ENCODE peak calls at places on chromosomes 11 and 22, in five cellular contexts. B is neuronal stem cell, T is H1, E is H9, H is trophoblast cell. I is an unnamed sample.

GRCh38 chr11:124483422-124483821 is 37.9 kb upstream of the OR8B8 start:
- DNase-seq in E (no peak), T (no peak), H (no peak), B (no peak), I (no peak)

GRCh38 chr11:122209619-122210377 is 93.8 kb upstream of the BLID start:
- DNase-seq in T (no peak), B (no peak), H (no peak), E (no peak), I (peak; percentile 76)

GRCh38 chr22:50469377-50470305 is 5.2 kb downstream of the SBF1 start:
- DNase-seq in E (peak; percentile 84), B (no peak), T (peak; percentile 57), H (no peak), I (peak; percentile 29)

GRCh38 chr11:66310324-66310723 is 6.5 kb downstream of the CD248 start:
- DNase-seq in B (no peak), H (no peak), T (no peak), E (no peak), I (no peak)

GRCh38 chr22:24542641-24543040 is 12.3 kb downstream of the GUCD1 start:
- DNase-seq in E (no peak), B (no peak), H (no peak), T (no peak), I (no peak)

GRCh38 chr11:95911369-95911759 is 12.5 kb downstream of the MTMR2 start:
- DNase-seq in T (no peak), E (no peak), H (no peak), B (no peak), I (no peak)

GRCh38 chr11:64196616-64197015 is 9.9 kb upstream of the FERMT3 start:
- DNase-seq in H (no peak), E (no peak), T (no peak), B (no peak), I (no peak)

GRCh38 chr11:70296681-70297080 is 26.2 kb downstream of the PPFIA1 start:
- DNase-seq in E (no peak), T (no peak), B (no peak), H (no peak), I (no peak)

GRCh38 chr11:119056397-119056999 is 507 bp downstream of the HYOU1 start:
- DNase-seq in T (no peak), H (no peak), E (peak; percentile 60), B (peak; percentile 32), I (peak; percentile 19)

GRCh38 chr11:85988780-85989179 is 80.1 kb downstream of the PICALM start:
- DNase-seq in E (no peak), B (no peak), H (no peak), T (no peak), I (no peak)

GRCh38 chr11:20407344-20407743 is 19.8 kb downstream of the PRMT3 start:
- DNase-seq in E (no peak), B (no peak), T (no peak), H (no peak), I (no peak)

GRCh38 chr11:31764766-31765165 is 46.4 kb downstream of the PAX6 start:
- DNase-seq in B (no peak), T (no peak), E (no peak), H (no peak), I (no peak)

GRCh38 chr11:33211153-33211552 is 46.0 kb upstream of the HIPK3 start:
- DNase-seq in T (no peak), B (no peak), H (no peak), E (no peak), I (no peak)

GRCh38 chr11:95877288-95877687 is 46.6 kb downstream of the MTMR2 start:
- DNase-seq in H (no peak), E (no peak), B (no peak), T (no peak), I (peak; percentile 99)

GRCh38 chr22:46750861-46751260 is 11.6 kb upstream of the TBC1D22A start:
- DNase-seq in E (no peak), B (no peak), H (no peak), T (no peak), I (no peak)

GRCh38 chr22:23784215-23784732 is 2.5 kb upstream of the SMARCB1 start:
- DNase-seq in E (no peak), T (no peak), B (no peak), H (no peak), I (peak; percentile 67)

GRCh38 chr11:128467041-128467440 is 120.3 kb downstream of the ETS1 start:
- DNase-seq in B (no peak), H (no peak), E (no peak), T (no peak), I (no peak)

GRCh38 chr22:32317524-32317923 is 40.1 kb upstream of the RFPL3 start:
- DNase-seq in H (no peak), T (no peak), E (no peak), B (no peak), I (no peak)

GRCh38 chr22:30253205-30253852 is 6.8 kb upstream of the LIF start:
- DNase-seq in H (no peak), B (no peak), T (no peak), E (no peak), I (no peak)

GRCh38 chr11:122115520-122116343 is at the start of gene BLID:
- DNase-seq in E (peak; percentile 73), B (no peak), T (no peak), H (peak; percentile 64), I (peak; percentile 54)

GRCh38 chr11:25065711-25066110 is 568.9 kb downstream of the LUZP2 start:
- DNase-seq in B (no peak), E (no peak), T (no peak), H (no peak), I (peak; percentile 26)

GRCh38 chr11:58923300-58923788 is 15.9 kb upstream of the GLYATL1 start:
- DNase-seq in E (peak; percentile 78), B (no peak), H (no peak), T (no peak), I (peak; percentile 40)

GRCh38 chr11:116500002-116500832 is 272.6 kb downstream of the BUD13 start:
- DNase-seq in B (no peak), H (no peak), T (no peak), E (no peak), I (no peak)

GRCh38 chr11:113906038-113906437 is 1.4 kb downstream of the HTR3B start:
- DNase-seq in T (no peak), H (no peak), E (peak; percentile 61), B (peak; percentile 24), I (peak; percentile 56)

GRCh38 chr11:69874984-69875673 is 55.9 kb upstream of the FGF3 start:
- DNase-seq in B (no peak), H (no peak), E (peak; percentile 25), T (no peak), I (no peak)

GRCh38 chr11:10920205-10920604 is 62.4 kb upstream of the ZBED5 start:
- DNase-seq in B (no peak), E (no peak), T (no peak), H (no peak), I (peak; percentile 87)

GRCh38 chr11:2367266-2368160 is 9.6 kb upstream of the CD81 start:
- DNase-seq in H (no peak), E (no peak), B (no peak), T (no peak), I (no peak)

GRCh38 chr11:114285599-114285998 is 10.6 kb upstream of the NNMT start:
- DNase-seq in E (no peak), T (no peak), H (peak; percentile 19), B (no peak), I (peak; percentile 52)

DNA sequence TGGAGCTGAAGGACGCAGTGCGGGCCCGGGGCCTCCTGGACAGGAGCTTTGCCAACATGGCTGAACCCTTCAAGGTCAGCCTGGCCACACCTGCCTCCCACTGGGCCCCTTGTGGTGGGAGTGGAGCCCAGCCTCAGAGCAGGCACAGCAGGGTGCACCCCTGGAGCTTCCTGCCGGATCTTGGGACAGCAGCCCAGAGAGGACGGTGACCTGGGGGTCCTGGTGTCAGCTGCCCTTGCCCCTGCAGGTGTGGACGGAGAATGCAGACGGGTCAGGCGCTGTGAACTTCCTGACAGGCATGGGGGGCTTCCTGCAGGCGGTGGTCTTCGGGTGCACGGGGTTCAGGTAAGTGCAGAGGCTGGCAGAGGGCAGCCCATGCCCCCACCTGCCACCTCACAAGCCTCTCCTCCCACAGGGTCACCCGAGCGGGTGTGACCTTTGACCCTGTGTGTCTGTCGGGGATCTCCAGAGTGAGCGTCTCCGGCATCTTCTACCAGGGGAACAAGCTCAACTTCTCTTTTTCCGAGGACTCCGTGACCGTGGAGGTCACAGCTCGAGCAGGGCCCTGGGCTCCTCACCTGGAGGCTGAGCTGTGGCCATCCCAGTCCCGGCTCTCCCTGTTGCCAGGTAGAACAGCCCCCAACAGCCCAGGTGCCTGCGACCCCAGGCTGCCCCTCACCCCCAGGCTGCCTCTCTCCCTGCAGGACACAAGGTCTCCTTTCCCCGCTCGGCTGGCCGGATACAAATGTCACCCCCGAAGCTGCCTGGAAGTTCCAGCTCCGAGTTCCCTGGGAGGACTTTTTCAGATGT is 5.1 kb downstream of the PGGHG start:
- DNase-seq in T (no peak), H (no peak), E (no peak), B (no peak), I (no peak)
- H2BK12ac ChIP-seq in T (no peak overlapping the region), H (no peak overlapping the region), E (no peak overlapping the region), B (peak overlapping the region; percentile 10), I (no peak overlapping the region)

DNA sequence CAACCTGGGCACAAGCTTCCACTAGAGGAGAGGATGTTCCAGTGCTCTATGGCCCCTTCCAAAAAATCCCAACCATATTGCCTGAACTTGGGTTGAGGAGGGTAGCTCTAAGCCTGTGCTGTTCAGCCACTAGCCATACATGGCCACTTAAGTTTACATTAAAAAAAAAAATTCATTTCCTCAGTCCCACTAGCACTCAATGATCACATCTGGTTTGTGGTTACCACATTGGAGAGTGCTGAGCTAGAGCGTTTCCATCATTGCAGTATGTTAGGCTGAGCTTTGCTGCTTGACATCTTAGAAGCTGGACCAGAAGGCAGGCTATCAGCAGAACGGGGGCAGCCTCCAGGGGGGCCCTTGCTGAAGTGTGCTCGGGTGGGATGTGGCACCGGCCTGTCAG is 43.5 kb upstream of the CYP2D6 start:
- DNase-seq in E (no peak), T (no peak), H (no peak), B (no peak), I (peak; percentile 61)
- H2BK5ac ChIP-seq in E (no peak overlapping the region), T (no peak overlapping the region), H (no peak overlapping the region), B (no peak overlapping the region), I (no peak overlapping the region)

GRCh38 chr11:125627236-125627910 is 2.4 kb downstream of the CHEK1 start:
- DNase-seq in T (no peak), H (no peak), B (no peak), E (no peak), I (no peak)
- H3K23ac ChIP-seq in T (no peak overlapping the region), H (no peak overlapping the region), B (no peak overlapping the region), E (no peak overlapping the region), I (no peak overlapping the region)

GRCh38 chr11:16749666-16750065 is 11.2 kb downstream of the C11orf58 start:
- DNase-seq in B (no peak), H (no peak), E (no peak), T (no peak), I (no peak)

GRCh38 chr11:16743478-16743877 is 5.0 kb downstream of the C11orf58 start:
- DNase-seq in E (no peak), T (no peak), H (no peak), B (no peak), I (no peak)

GRCh38 chr11:16744128-16744725 is 5.8 kb downstream of the C11orf58 start:
- DNase-seq in T (no peak), B (no peak), E (no peak), H (no peak), I (no peak)

GRCh38 chr11:16749092-16749491 is 10.6 kb downstream of the C11orf58 start:
- DNase-seq in E (no peak), H (no peak), B (no peak), T (no peak), I (no peak)

DNA sequence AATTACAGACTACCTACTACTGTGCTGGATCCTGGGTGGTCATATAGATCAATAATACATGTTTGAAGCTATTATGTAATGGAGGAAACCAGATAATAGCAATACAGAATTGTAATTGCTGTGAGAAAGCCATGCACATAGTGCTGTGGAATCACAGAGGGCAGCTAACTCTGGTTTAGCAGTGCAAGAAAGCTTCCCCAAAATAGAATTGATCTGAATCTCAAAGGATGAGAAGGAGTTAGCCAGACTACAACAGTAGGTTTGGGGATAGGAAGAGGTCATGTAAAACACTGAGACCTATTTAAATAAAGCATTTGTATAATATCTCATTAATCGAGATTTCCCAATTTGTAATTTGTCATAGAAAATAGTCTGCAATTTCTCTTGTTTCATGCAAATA is 7.5 kb downstream of the C11orf58 start:
- DNase-seq in B (no peak), E (no peak), H (no peak), T (no peak), I (no peak)
- H2BK12ac ChIP-seq in B (no peak overlapping the region), E (no peak overlapping the region), H (no peak overlapping the region), T (no peak overlapping the region), I (no peak overlapping the region)